ENCODE peak calls at places on chromosomes 5 and 9, in six cellular contexts. U is IMR-90; A is psoas muscle; Z is neural progenitor cell; S is CD4-positive, alpha-beta memory T cell; L is aorta. V is an unnamed sample. For H3K4me1, the result is how much of the 10 kb centered on the place peaks cover.

GRCh38 chr5:81303563-81303962 is 2.2 kb downstream of the ZCCHC9 start:
- DNase-seq in U (peak), A (no peak), Z (no peak), S (no peak), L (no peak), V (no peak)

GRCh38 chr9:75088646-75089368 is 493 bp downstream of the OSTF1 start:
- DNase-seq in U (peak), A (peak), Z (peak), S (no peak), L (peak), V (peak)

GRCh38 chr5:36943584-36943983 is 67.0 kb downstream of the NIPBL start:
- DNase-seq in U (no peak), A (no peak), Z (no peak), S (no peak), L (no peak), V (no peak)

GRCh38 chr5:138241688-138242547 is 28.8 kb upstream of the CDC23 start:
- DNase-seq in U (no peak), A (peak), Z (peak), S (no peak), L (peak), V (no peak)

GRCh38 chr9:121676916-121677315 is 25.5 kb downstream of the DAB2IP start:
- DNase-seq in U (no peak), A (no peak), Z (no peak), S (no peak), L (peak), V (no peak)

GRCh38 chr9:38417003-38417965 is 7.0 kb downstream of the IGFBPL1 start:
- DNase-seq in U (no peak), A (no peak), Z (peak), S (no peak), L (no peak), V (no peak)

GRCh38 chr5:160312960-160313734 is 783 bp upstream of the CCNJL start:
- DNase-seq in U (no peak), A (no peak), Z (peak), S (no peak), L (no peak), V (no peak)

GRCh38 chr5:37090781-37091180 is 158.4 kb downstream of the CPLANE1 start:
- DNase-seq in U (peak), A (no peak), Z (no peak), S (no peak), L (no peak), V (no peak)

GRCh38 chr9:33346564-33346963 is 55.8 kb downstream of the AQP7 start:
- DNase-seq in U (no peak), A (no peak), Z (no peak), S (no peak), L (no peak), V (no peak)

GRCh38 chr5:56838409-56839039 is 23.2 kb downstream of the MAP3K1 start:
- DNase-seq in U (peak), A (no peak), Z (peak), S (no peak), L (no peak), V (no peak)

GRCh38 chr9:124163988-124164350 is 93.8 kb upstream of the NEK6 start:
- DNase-seq in U (no peak), A (no peak), Z (no peak), S (no peak), L (no peak), V (no peak)

GRCh38 chr5:135750506-135750905 is 84.0 kb upstream of the SLC25A48 start:
- DNase-seq in U (no peak), A (no peak), Z (peak), S (no peak), L (no peak), V (no peak)

GRCh38 chr5:135743684-135744083 is 90.8 kb upstream of the SLC25A48 start:
- DNase-seq in U (no peak), A (no peak), Z (no peak), S (no peak), L (no peak), V (no peak)

GRCh38 chr5:135745897-135746500 is 88.5 kb upstream of the SLC25A48 start:
- DNase-seq in U (no peak), A (no peak), Z (no peak), S (no peak), L (no peak), V (no peak)

GRCh38 chr5:135747824-135748223 is 86.6 kb upstream of the SLC25A48 start:
- DNase-seq in U (no peak), A (no peak), Z (no peak), S (no peak), L (no peak), V (no peak)
- H3K4me1 ChIP-seq in U (under half), A (under half), Z (under half), S (under half), L (under half), V (under half)

GRCh38 chr5:139438707-139439012 is 665 bp downstream of the DNAJC18 start:
- DNase-seq in U (no peak), A (no peak), Z (peak), S (peak), L (no peak), V (no peak)
- H3K4me3 ChIP-seq in U (peak), A (peak), Z (peak), S (no peak), L (peak), V (peak)

GRCh38 chr9:93295456-93296076 is 111.6 kb downstream of the WNK2 start:
- DNase-seq in U (no peak), A (no peak), Z (no peak), S (no peak), L (no peak), V (no peak)
- H3K4me1 ChIP-seq in U (under half), A (under half), Z (under half), S (under half), L (under half), V (under half)

GRCh38 chr5:151413800-151414199 is 33.6 kb upstream of the SLC36A1 start:
- DNase-seq in U (no peak), A (no peak), Z (no peak), S (no peak), L (no peak), V (no peak)
- H3K4me3 ChIP-seq in U (no peak), A (no peak), Z (no peak), S (no peak), L (no peak), V (no peak)

DNA sequence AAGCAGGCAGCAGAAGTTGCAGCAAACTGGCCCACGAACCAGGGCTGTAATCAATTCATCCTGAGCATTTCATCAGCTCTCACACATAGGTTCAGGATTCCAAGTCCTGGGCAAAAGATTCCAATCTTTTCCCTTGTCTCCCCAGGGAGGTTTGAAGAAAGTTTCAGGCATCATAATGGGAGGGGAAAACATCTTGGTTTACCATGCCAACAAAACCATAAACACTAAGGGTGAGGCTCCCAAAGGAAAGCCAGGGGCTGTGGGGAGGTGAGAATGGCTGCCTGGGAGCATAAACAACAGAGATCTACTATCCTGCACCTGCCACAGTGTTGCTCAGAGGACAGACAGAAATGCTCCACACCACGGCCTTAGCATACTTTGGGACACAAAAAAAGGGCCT is 94.6 kb downstream of the SH3TC2 start:
- DNase-seq in U (no peak), A (no peak), Z (no peak), S (no peak), L (no peak), V (no peak)
- H3K4me1 ChIP-seq in U (under half), A (half or more), Z (under half), S (under half), L (under half), V (under half)

DNA sequence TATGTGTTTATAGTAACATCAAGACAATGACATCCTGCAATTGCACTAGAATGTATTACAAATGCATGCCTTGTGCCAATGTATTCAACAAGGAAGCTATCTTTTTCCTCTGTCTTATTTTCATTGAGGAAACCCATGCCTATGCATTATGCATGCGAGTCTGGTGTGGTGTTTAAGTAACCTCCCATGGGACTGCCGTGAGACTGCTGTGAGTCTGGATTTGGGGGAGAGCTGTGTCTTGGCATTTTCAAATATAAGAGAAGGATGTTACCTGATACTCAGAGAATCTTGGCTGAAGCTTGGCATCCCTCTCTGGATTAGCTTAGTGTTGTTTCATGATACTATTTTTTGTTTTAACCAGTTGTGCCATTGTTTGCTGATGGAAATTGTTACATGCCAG is 98.3 kb downstream of the F2RL2 start:
- DNase-seq in U (no peak), A (no peak), Z (peak), S (no peak), L (no peak), V (no peak)
- H3K4me3 ChIP-seq in U (no peak), A (no peak), Z (no peak), S (no peak), L (no peak), V (no peak)

DNA sequence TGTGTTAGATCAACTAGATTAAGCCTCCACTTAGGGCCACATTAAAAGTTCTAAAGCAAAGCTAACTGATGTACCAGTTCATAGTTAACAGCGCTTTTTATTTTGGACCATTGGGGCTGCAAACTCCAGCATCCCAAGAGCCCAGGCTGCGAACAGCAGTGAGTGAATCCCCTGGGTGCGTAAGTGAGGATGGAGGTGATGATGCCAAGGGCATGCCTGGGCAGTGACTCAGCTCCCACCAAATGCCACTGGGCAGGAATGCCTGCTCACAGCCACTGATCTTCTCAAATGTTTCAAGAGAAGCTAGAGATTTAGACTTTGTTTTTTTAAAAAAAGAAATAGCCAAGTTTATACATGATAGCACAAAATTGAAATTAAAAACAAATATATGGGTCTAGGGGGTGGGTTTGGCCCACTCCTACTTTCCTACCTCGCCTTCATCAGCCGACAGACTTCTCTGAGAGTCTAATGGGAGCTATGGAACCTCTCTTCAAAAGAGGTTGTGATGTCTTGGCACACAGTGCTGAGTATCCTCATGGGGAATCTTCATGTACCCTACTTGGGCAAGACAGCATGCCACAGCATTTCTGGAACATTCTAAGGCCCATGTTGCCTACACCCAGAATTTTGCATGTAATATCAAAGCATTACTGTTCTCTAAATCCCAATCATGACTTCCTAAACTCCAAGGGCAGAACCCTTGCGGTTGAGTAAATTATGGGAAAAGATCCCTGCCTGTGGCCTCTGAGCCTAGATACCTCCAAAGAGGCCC is 398.1 kb downstream of the EBF1 start:
- DNase-seq in U (no peak), A (peak), Z (no peak), S (no peak), L (peak), V (no peak)
- H3K4me1 ChIP-seq in U (under half), A (under half), Z (under half), S (under half), L (under half), V (under half)

GRCh38 chr5:178210073-178210526 is 5.8 kb downstream of the HNRNPAB start:
- DNase-seq in U (no peak), A (no peak), Z (no peak), S (no peak), L (no peak), V (no peak)

GRCh38 chr5:178209334-178210072 is 5.2 kb downstream of the HNRNPAB start:
- DNase-seq in U (no peak), A (no peak), Z (no peak), S (no peak), L (no peak), V (peak)

GRCh38 chr5:178213003-178213449 is 8.7 kb downstream of the HNRNPAB start:
- DNase-seq in U (no peak), A (no peak), Z (no peak), S (no peak), L (peak), V (no peak)

GRCh38 chr5:178212241-178213002 is 8.1 kb downstream of the HNRNPAB start:
- DNase-seq in U (no peak), A (no peak), Z (no peak), S (no peak), L (peak), V (no peak)

DNA sequence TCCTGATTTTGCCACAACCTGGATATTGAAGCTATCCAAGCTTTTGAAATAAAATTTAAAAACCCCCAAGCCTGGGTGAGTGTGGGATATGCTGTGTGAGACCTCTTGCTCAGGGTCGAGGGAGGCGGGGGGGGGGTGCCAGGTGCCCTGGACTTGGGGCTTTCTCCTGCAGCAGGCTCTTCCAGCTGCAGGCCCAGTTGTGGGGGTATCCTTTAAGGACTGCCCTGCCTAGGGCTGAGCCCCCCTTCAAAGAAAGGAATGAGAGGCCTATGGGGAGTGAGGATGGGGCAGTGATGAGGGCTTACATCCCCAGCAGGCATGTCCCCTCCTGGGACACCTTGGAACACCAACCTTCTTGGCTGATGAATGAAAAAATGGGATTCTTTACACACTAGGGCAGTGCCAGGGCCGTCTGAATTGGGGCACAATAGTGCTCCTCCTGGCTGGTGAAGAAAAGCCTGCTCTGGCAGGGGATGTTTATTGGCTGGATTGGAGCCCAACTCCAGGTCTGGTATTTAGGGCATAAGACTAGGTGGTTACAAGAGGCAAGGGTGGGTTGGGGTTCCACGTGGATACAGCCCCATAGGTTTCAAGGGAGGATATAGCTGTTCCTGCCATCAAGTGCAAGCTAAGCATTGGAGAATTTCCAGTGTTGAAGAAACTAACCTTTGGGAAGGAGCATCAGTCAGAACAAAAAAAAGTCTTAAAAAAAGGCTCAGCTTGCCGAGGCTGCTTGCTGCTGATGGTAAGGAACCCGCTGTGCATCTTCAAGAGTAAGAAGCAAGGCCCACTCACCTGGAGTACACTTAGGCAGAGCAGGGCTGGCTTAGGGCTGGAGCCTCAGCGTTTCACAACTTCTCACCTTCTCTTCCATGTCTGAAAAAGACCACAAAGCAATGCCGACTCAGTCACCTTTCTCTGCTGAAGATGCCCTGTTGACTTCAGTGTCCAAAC is 7.0 kb downstream of the HNRNPAB start:
- DNase-seq in U (no peak), A (no peak), Z (no peak), S (no peak), L (no peak), V (no peak)
- H3K4me3 ChIP-seq in U (no peak), A (no peak), Z (no peak), S (no peak), L (no peak), V (no peak)

DNA sequence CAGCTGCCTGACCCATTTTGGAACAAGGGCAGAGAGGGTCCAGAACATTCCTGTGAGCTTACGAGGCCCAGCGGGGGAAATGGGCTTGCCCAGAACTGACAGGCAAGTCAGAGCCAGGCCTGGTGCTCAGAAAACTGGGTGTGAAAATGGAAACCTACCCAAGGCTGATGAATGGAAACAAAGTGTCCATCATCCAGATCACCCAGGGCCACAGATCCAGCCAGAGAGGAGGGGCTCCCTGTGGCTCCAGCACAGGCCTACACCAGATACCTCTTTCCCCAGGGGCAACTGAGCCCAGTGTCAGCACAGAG is 3.1 kb downstream of the CLTB start:
- DNase-seq in U (no peak), A (peak), Z (no peak), S (no peak), L (peak), V (peak)
- H3K4me1 ChIP-seq in U (under half), A (under half), Z (under half), S (under half), L (under half), V (half or more)

GRCh38 chr5:151212361-151212899 is 11.5 kb downstream of the CCDC69 start:
- DNase-seq in U (no peak), A (no peak), Z (no peak), S (no peak), L (no peak), V (peak)
- H3K4me3 ChIP-seq in U (no peak), A (no peak), Z (no peak), S (peak), L (no peak), V (no peak)

V was measured in RWPE2.